ENCODE peak calls at places on chromosomes 13 and 19, in four cellular contexts. C, G, X and O are unnamed samples.

GRCh38 chr13:100040196-100040595 is 48.7 kb upstream of the PCCA start:
- DNase-seq in C (no peak), G (no peak), X (peak), O (no peak)

GRCh38 chr19:30326076-30326710 is 46.0 kb upstream of the ZNF536 start:
- DNase-seq in C (no peak), G (no peak), X (no peak), O (no peak)

GRCh38 chr13:65719831-65720230 is 1510.3 kb downstream of the PCDH9 start:
- DNase-seq in C (no peak), G (no peak), X (no peak), O (no peak)

GRCh38 chr13:39274926-39275325 is 236.7 kb downstream of the NHLRC3 start:
- DNase-seq in C (no peak), G (no peak), X (no peak), O (no peak)

GRCh38 chr19:23542562-23542961 is 144.4 kb downstream of the ZNF675 start:
- DNase-seq in C (no peak), G (no peak), X (no peak), O (no peak)

GRCh38 chr19:18603255-18603957 is 3.2 kb downstream of the CRLF1 start:
- DNase-seq in C (peak), G (no peak), X (no peak), O (no peak)

GRCh38 chr19:6866646-6867255 is 20.6 kb upstream of the ADGRE1 start:
- DNase-seq in C (no peak), G (no peak), X (no peak), O (no peak)

GRCh38 chr13:40170982-40171381 is 495.5 kb downstream of the FOXO1 start:
- DNase-seq in C (no peak), G (no peak), X (no peak), O (no peak)

GRCh38 chr13:111554539-111555267 is 234.3 kb downstream of the TEX29 start:
- DNase-seq in C (no peak), G (no peak), X (no peak), O (no peak)

GRCh38 chr19:17254636-17255035 is 8.9 kb upstream of the NR2F6 start:
- DNase-seq in C (no peak), G (no peak), X (no peak), O (no peak)

GRCh38 chr19:42179501-42179817 is 38.0 kb downstream of the DEDD2 start:
- DNase-seq in C (no peak), G (no peak), X (no peak), O (no peak)

GRCh38 chr19:38118176-38118575 is 105.8 kb downstream of the DPF1 start:
- DNase-seq in C (no peak), G (no peak), X (no peak), O (no peak)

GRCh38 chr13:45817833-45818232 is 33.7 kb downstream of the SIAH3 start:
- DNase-seq in C (no peak), G (no peak), X (no peak), O (no peak)

GRCh38 chr19:17205237-17206140 is 9.7 kb upstream of the USE1 start:
- DNase-seq in C (no peak), G (peak), X (peak), O (peak)

GRCh38 chr19:45878043-45878794 is 7.7 kb downstream of the IRF2BP1 start:
- DNase-seq in C (no peak), G (peak), X (peak), O (no peak)

GRCh38 chr19:43465468-43466120 is at the start of gene LYPD3:
- DNase-seq in C (peak), G (peak), X (no peak), O (no peak)

GRCh38 chr19:46351241-46352041 is 4.6 kb downstream of the PPP5C start:
- DNase-seq in C (peak), G (peak), X (no peak), O (no peak)

GRCh38 chr19:17109962-17110598 is 34.5 kb downstream of the MYO9B start:
- DNase-seq in C (peak), G (peak), X (no peak), O (no peak)

GRCh38 chr13:45305079-45305478 is 35.9 kb downstream of the TPT1 start:
- DNase-seq in C (no peak), G (no peak), X (no peak), O (no peak)

GRCh38 chr19:800360-801029 is 3.2 kb downstream of the PTBP1 start:
- DNase-seq in C (peak), G (peak), X (peak), O (no peak)

GRCh38 chr13:104833221-104833620 is 1702.2 kb downstream of the EFNB2 start:
- DNase-seq in C (no peak), G (no peak), X (no peak), O (peak)

GRCh38 chr13:31431722-31432137 is 232.0 kb downstream of the B3GLCT start:
- DNase-seq in C (peak), G (peak), X (peak), O (peak)

GRCh38 chr13:24071423-24072075 is 89.0 kb upstream of the SPATA13 start:
- DNase-seq in C (no peak), G (no peak), X (no peak), O (no peak)

GRCh38 chr13:25887962-25888655 is 163.7 kb downstream of the SHISA2 start:
- DNase-seq in C (no peak), G (no peak), X (no peak), O (no peak)

GRCh38 chr19:1269478-1270167 is 491 bp downstream of the CIRBP start:
- DNase-seq in C (peak), G (peak), X (peak), O (peak)

GRCh38 chr13:33434676-33435075 is 149.1 kb upstream of the STARD13 start:
- DNase-seq in C (no peak), G (no peak), X (no peak), O (no peak)

GRCh38 chr19:954672-955494 is 29.0 kb downstream of the ARID3A start:
- DNase-seq in C (no peak), G (no peak), X (no peak), O (no peak)

GRCh38 chr19:55251296-55252081 is 7.3 kb downstream of the PPP6R1 start:
- DNase-seq in C (no peak), G (peak), X (no peak), O (no peak)

GRCh38 chr19:48445256-48445605 is 552 bp upstream of the GRWD1 start:
- DNase-seq in C (no peak), G (no peak), X (peak), O (peak)

GRCh38 chr19:11204076-11204602 is 6.8 kb upstream of the KANK2 start:
- DNase-seq in C (no peak), G (no peak), X (no peak), O (no peak)
- TF ChIP-seq CTCF in C (no peak), G (no peak), X (no peak), O (no peak)

GRCh38 chr19:8449830-8450229 is 5.1 kb downstream of the HNRNPM start:
- DNase-seq in C (no peak), G (no peak), X (peak), O (no peak)
- H3K4me3 ChIP-seq in C (peak), G (no peak), X (no peak), O (no peak)

DNA sequence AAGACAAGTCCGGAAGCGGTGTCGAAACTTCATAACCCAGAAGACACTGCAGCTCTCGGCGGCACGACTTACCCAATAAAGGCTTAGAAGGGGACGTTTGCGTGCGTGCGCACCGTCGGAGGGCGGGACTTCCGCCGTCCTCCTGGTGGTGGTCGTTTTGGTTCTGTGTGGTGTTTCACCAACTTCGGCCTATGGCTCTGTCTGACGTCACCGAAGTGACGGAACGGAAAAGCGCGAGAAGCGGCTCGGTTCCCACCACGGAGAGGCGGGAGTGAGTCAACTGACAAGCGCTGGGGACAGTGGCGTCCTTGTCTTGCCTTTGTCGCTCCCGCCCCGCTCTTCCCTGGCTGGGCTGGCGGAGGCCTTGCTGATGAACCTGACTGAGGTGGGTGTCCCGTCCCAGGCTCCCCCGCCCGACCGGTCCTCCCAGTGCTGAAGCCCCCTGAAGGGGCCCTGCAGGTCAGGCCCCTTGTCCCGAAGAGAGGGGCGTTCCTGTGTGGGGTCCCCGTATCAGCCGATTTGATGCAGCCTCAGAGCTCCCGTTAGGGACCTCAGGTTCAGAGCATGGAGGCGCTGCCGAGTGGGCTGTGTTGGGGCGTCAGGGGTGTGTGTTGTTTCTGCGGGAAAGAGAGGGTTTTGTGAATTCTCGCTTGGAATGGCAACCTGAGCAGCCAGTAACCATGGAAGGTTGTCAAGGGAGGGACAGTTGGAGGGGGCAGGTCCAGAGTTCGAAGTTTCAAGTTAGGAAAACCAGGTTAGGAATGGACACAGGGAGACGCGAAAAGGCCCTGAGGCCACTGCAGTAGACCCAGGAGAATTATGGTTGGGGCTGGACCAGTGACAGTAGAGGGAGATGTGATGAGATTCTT is at the start of gene ZNF548:
- DNase-seq in C (peak), G (peak), X (peak), O (peak)
- TF ChIP-seq CTCF in C (peak), G (no peak), X (peak), O (peak)

GRCh38 chr19:31350693-31351211 is 1.5 kb upstream of the TSHZ3 start:
- DNase-seq in C (peak), G (no peak), X (no peak), O (peak)
- H3K4me3 ChIP-seq in C (peak), G (peak), X (peak), O (peak)

DNA sequence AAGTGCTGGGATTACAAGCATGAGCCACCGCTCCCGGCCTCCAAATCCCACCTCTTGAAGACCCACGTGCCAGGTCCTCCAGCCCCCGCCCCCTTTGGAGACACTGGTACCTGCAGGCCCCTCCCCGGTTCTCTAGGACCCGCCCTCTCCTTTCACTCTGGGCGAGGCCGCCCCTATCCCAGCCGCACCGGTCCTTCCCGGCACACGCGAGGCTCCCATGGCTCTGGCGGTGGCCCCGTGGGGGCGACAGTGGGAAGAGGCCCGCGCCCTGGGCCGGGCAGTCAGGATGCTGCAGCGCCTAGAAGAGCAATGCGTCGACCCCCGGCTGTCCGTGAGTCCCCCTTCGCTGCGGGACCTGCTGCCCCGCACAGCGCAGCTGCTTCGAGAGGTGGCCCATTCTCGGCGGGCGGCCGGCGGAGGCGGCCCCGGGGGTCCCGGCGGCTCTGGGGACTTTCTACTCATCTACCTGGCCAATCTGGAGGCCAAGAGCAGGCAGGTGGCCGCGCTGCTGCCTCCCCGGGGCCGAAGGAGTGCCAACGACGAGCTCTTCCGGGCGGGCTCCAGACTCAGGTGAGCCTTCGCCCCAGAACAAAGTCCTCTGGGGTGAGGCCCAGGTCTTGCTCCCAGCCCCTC is at the start of gene CBLC:
- DNase-seq in C (no peak), G (peak), X (peak), O (no peak)
- TF ChIP-seq CTCF in C (no peak), G (no peak), X (peak), O (no peak)

GRCh38 chr19:50026550-50026906 is 723 bp downstream of the ZNF473 start:
- DNase-seq in C (no peak), G (no peak), X (no peak), O (no peak)
- H3K4me3 ChIP-seq in C (peak), G (peak), X (peak), O (peak)